ENCODE peak calls at places on chromosome 18, in eight cellular contexts. R is AG10803; C is activated naive CD4-positive, alpha-beta T cell; Y is naive thymus-derived CD8-positive, alpha-beta T cell; N is lower lobe of right lung; F is cardiac fibroblast; I is IMR-90; H is stimulated activated CD4-positive, alpha-beta T cell treated with anti-CD3 and anti-CD28 coated beads, Interleukin-2, amount 100 ng/mL, for 48 hours. D is an unnamed sample.

GRCh38 chr18:64119916-64120315 is 29.0 kb downstream of the LINC00305 start:
- DNase-seq in R (no peak), C (no peak), Y (no peak), N (no peak), F (peak), I (no peak), H (no peak), D (no peak)

GRCh38 chr18:54926593-54927297 is 32.5 kb downstream of the CCDC68 start:
- DNase-seq in R (peak), C (no peak), Y (no peak), N (no peak), F (peak), I (peak), H (no peak), D (no peak)

GRCh38 chr18:22932885-22933205 is 283 bp upstream of the RBBP8 start:
- DNase-seq in R (no peak), C (no peak), Y (no peak), N (no peak), F (no peak), I (no peak), H (no peak), D (no peak)

GRCh38 chr18:55090566-55091187 is 131.4 kb upstream of the CCDC68 start:
- DNase-seq in R (no peak), C (no peak), Y (no peak), N (no peak), F (no peak), I (peak), H (no peak), D (no peak)

GRCh38 chr18:63788447-63789096 is 13.4 kb downstream of the SERPINB7 start:
- DNase-seq in R (peak), C (no peak), Y (no peak), N (no peak), F (peak), I (peak), H (peak), D (no peak)

GRCh38 chr18:71114550-71115210 is 825.8 kb downstream of the SOCS6 start:
- DNase-seq in R (no peak), C (no peak), Y (no peak), N (no peak), F (no peak), I (no peak), H (no peak), D (no peak)

GRCh38 chr18:37481491-37481890 is 84.1 kb downstream of the CELF4 start:
- DNase-seq in R (no peak), C (no peak), Y (no peak), N (no peak), F (no peak), I (no peak), H (no peak), D (no peak)

GRCh38 chr18:13564579-13564978 is 161.8 kb downstream of the FAM210A start:
- DNase-seq in R (no peak), C (no peak), Y (no peak), N (no peak), F (no peak), I (no peak), H (no peak), D (no peak)

GRCh38 chr18:6103758-6104157 is 208.4 kb upstream of the TMEM200C start:
- DNase-seq in R (no peak), C (no peak), Y (no peak), N (no peak), F (no peak), I (no peak), H (no peak), D (no peak)

GRCh38 chr18:60775978-60776377 is 403.4 kb upstream of the MC4R start:
- DNase-seq in R (no peak), C (no peak), Y (no peak), N (no peak), F (no peak), I (no peak), H (no peak), D (no peak)

GRCh38 chr18:44968336-44968735 is 287.6 kb downstream of the SETBP1 start:
- DNase-seq in R (no peak), C (no peak), Y (no peak), N (no peak), F (no peak), I (no peak), H (no peak), D (no peak)

GRCh38 chr18:75083761-75084160 is 125.2 kb downstream of the PTGR3 start:
- DNase-seq in R (no peak), C (no peak), Y (no peak), N (no peak), F (no peak), I (no peak), H (no peak), D (no peak)

GRCh38 chr18:63083555-63083954 is 236.0 kb downstream of the BCL2 start:
- DNase-seq in R (peak), C (no peak), Y (no peak), N (no peak), F (peak), I (no peak), H (no peak), D (no peak)

GRCh38 chr18:5890261-5890605 is 5.1 kb downstream of the TMEM200C start:
- DNase-seq in R (no peak), C (no peak), Y (no peak), N (peak), F (no peak), I (no peak), H (no peak), D (no peak)

GRCh38 chr18:64202836-64203235 is 53.9 kb upstream of the LINC00305 start:
- DNase-seq in R (no peak), C (no peak), Y (no peak), N (no peak), F (no peak), I (no peak), H (no peak), D (no peak)

D was measured in GF-D8.